ENCODE peak calls at places on chromosomes 5 and 9, in ten cellular contexts. E is cardiac fibroblast, O is PC-3, Z is choroid plexus epithelial cell, J is nucleus accumbens, K is 8988T, I is IMR-90, Y is NAMALWA, Q is cardiac muscle cell, U is SW 1271. L is an unnamed sample.
A peak's percentile ranks its signal among the peaks of the same experiment; 100 is the strongest.

GRCh38 chr5:168740055-168740820 is 161.1 kb upstream of the PANK3 start:
- DNase-seq in Q (no peak), E (peak; percentile 10), Z (no peak), O (no peak), J (no peak), I (no peak), Y (no peak), U (no peak), K (no peak), L (no peak)

GRCh38 chr5:107383414-107383813 is 287.3 kb downstream of the EFNA5 start:
- DNase-seq in J (no peak), U (peak; percentile 44), O (peak; percentile 28), Q (no peak), E (no peak), I (no peak), Y (no peak), Z (peak; percentile 58), K (no peak), L (no peak)

GRCh38 chr5:150107909-150108447 is 21.6 kb upstream of the CSF1R start:
- DNase-seq in I (peak; percentile 61), Y (no peak), E (peak; percentile 70), J (no peak), Q (no peak), O (no peak), Z (peak; percentile 85), U (no peak), K (no peak), L (peak; percentile 31)

GRCh38 chr5:100840769-100841168 is 62.3 kb downstream of the ST8SIA4 start:
- DNase-seq in U (no peak), Q (no peak), O (no peak), Y (peak; percentile 30), J (no peak), Z (peak; percentile 2), I (no peak), E (no peak), K (no peak), L (no peak)

GRCh38 chr9:20558609-20559016 is 63.7 kb downstream of the MLLT3 start:
- DNase-seq in Z (peak; percentile 88), Y (no peak), K (peak; percentile 9), U (no peak), O (peak; percentile 85), E (peak; percentile 68), J (peak; percentile 2), I (peak; percentile 93), Q (no peak), L (peak; percentile 87)

GRCh38 chr5:14035859-14036440 is 91.5 kb upstream of the DNAH5 start:
- DNase-seq in E (peak; percentile 83), U (peak; percentile 100), O (peak; percentile 100), K (peak; percentile 75), Q (peak; percentile 59), I (peak; percentile 100), Z (peak; percentile 96), J (no peak), Y (peak; percentile 39), L (peak; percentile 95)

GRCh38 chr5:56233230-56233629 is at the start of gene ANKRD55:
- DNase-seq in O (no peak), Y (no peak), K (no peak), E (no peak), Z (peak; percentile 7), U (no peak), Q (peak; percentile 4), J (no peak), I (no peak), L (peak; percentile 18)

GRCh38 chr5:141521244-141521781 is 32.4 kb downstream of the PCDHGC5 start:
- DNase-seq in O (peak; percentile 94), Y (no peak), Q (no peak), Z (peak; percentile 98), K (no peak), J (peak; percentile 77), I (peak; percentile 100), E (peak; percentile 99), U (peak; percentile 100), L (peak; percentile 99)

GRCh38 chr5:132074772-132075718 is 1.5 kb downstream of the CSF2 start:
- DNase-seq in O (no peak), U (no peak), I (no peak), Q (no peak), J (no peak), K (no peak), E (no peak), Z (no peak), Y (no peak), L (no peak)

GRCh38 chr9:129241725-129242124 is 63.7 kb upstream of the IER5L start:
- DNase-seq in Y (no peak), O (no peak), J (no peak), I (no peak), Q (no peak), K (no peak), Z (no peak), E (no peak), U (no peak), L (no peak)

GRCh38 chr9:87193925-87194380 is 246.6 kb upstream of the GAS1 start:
- DNase-seq in O (no peak), Q (peak; percentile 36), U (no peak), E (peak; percentile 83), I (peak; percentile 94), Y (no peak), Z (peak; percentile 97), J (no peak), K (no peak), L (peak; percentile 93)

GRCh38 chr5:191036-191948 is at the start of gene LRRC14B:
- DNase-seq in K (peak; percentile 34), Q (peak; percentile 57), E (no peak), Z (no peak), Y (peak; percentile 97), O (no peak), I (no peak), J (peak; percentile 22), U (no peak), L (no peak)

GRCh38 chr5:174097486-174098185 is 52.1 kb downstream of the NSG2 start:
- DNase-seq in K (no peak), J (no peak), U (no peak), E (no peak), I (no peak), Y (no peak), Q (no peak), Z (no peak), O (peak; percentile 25), L (no peak)

GRCh38 chr5:17666726-17667235 is 32.5 kb downstream of the TAF11L14 start:
- DNase-seq in J (no peak), U (no peak), K (no peak), I (no peak), Z (no peak), O (no peak), Q (no peak), Y (peak; percentile 7), E (no peak), L (no peak)

GRCh38 chr5:61538722-61539501 is 206.9 kb downstream of the ZSWIM6 start:
- DNase-seq in U (no peak), Y (no peak), Q (no peak), J (no peak), O (peak; percentile 70), E (no peak), I (no peak), Z (no peak), K (no peak), L (no peak)

GRCh38 chr5:17991775-17992174 is 357.5 kb downstream of the TAF11L14 start:
- DNase-seq in Y (no peak), E (no peak), K (no peak), Z (peak; percentile 13), I (no peak), Q (peak; percentile 4), U (no peak), O (no peak), J (no peak), L (no peak)

GRCh38 chr9:2337131-2337530 is 284.5 kb upstream of the VLDLR start:
- DNase-seq in Q (no peak), Z (no peak), J (no peak), O (no peak), I (no peak), Y (no peak), K (no peak), E (no peak), U (no peak), L (no peak)

GRCh38 chr5:91166040-91166807 is 216.9 kb downstream of the ARRDC3 start:
- DNase-seq in Y (no peak), K (no peak), I (peak; percentile 75), J (no peak), Q (no peak), U (peak; percentile 81), O (peak; percentile 48), Z (peak; percentile 81), E (peak; percentile 72), L (no peak)

L was measured in fibroblast of lung.